ENCODE peak calls at places on chromosomes 12 and 14, in ten cellular contexts. E, D, I, B, T, Q, Z, R, U and K are unnamed samples.

GRCh38 chr14:90382491-90383125 is 14.2 kb upstream of the CALM1 start:
- DNase-seq in R (peak; percentile 49), U (peak; percentile 74), Z (peak; percentile 91), Q (peak; percentile 63), E (peak; percentile 80), I (peak; percentile 77), D (peak; percentile 92), B (peak; percentile 63), T (peak; percentile 93), K (peak; percentile 76)

GRCh38 chr14:104283197-104284106 is 145.1 kb downstream of the KIF26A start:
- DNase-seq in I (peak; percentile 11), E (no peak), U (no peak), Q (peak; percentile 6), T (no peak), Z (no peak), B (no peak), D (no peak), R (no peak), K (peak; percentile 71)

GRCh38 chr12:7295529-7295928 is 8.3 kb upstream of the ACSM4 start:
- DNase-seq in Z (no peak), E (no peak), Q (no peak), T (no peak), U (no peak), I (no peak), B (no peak), D (no peak), R (no peak), K (no peak)

GRCh38 chr12:85413266-85413665 is 133.2 kb downstream of the ALX1 start:
- DNase-seq in U (no peak), T (peak; percentile 21), E (no peak), Z (no peak), D (no peak), B (no peak), Q (no peak), R (no peak), I (no peak), K (no peak)

GRCh38 chr12:109804820-109805761 is 28.1 kb downstream of the TRPV4 start:
- DNase-seq in R (peak; percentile 64), Q (peak; percentile 69), Z (peak; percentile 60), D (peak; percentile 71), T (peak; percentile 47), E (peak; percentile 91), I (peak; percentile 80), U (peak; percentile 16), B (peak; percentile 25), K (peak; percentile 75)

GRCh38 chr12:14681640-14682039 is 14.8 kb downstream of the GUCY2C start:
- DNase-seq in B (no peak), R (no peak), E (no peak), T (no peak), Q (no peak), Z (no peak), D (no peak), I (no peak), U (no peak), K (no peak)

GRCh38 chr14:102086346-102086971 is 385 bp downstream of the HSP90AA1 start:
- DNase-seq in B (no peak), E (peak; percentile 75), D (peak; percentile 54), T (peak; percentile 88), Q (peak; percentile 31), I (peak; percentile 46), Z (peak; percentile 65), U (no peak), R (peak; percentile 64), K (peak; percentile 71)

GRCh38 chr12:110501378-110501721 is 561 bp downstream of the VPS29 start:
- DNase-seq in R (no peak), T (peak; percentile 85), B (peak; percentile 51), Q (no peak), E (peak; percentile 45), U (peak; percentile 23), Z (no peak), D (peak; percentile 35), I (peak; percentile 37), K (peak; percentile 56)

GRCh38 chr14:88258026-88258425 is 65.0 kb downstream of the KCNK10 start:
- DNase-seq in Q (no peak), T (no peak), B (no peak), R (no peak), U (no peak), Z (no peak), I (no peak), D (no peak), E (no peak), K (no peak)